ENCODE peak calls at places on chromosomes 12 and 14, in four cellular contexts. One of them, this sample, is unnamed.

GRCh38 chr12:1474567-1475153 is 119.7 kb downstream of the FBXL14 start:
- DNase-seq in germinal center: no peak
- DNase-seq in activated CD8-positive, alpha-beta memory T cell treated with anti-CD3 and anti-CD28 coated beads for 1 hour: no peak
- DNase-seq in AG08396: peak
- DNase-seq in this sample: no peak

GRCh38 chr12:108440736-108441135 is 74.3 kb upstream of the FICD start:
- DNase-seq in germinal center: no peak
- DNase-seq in activated CD8-positive, alpha-beta memory T cell treated with anti-CD3 and anti-CD28 coated beads for 1 hour: no peak
- DNase-seq in AG08396: no peak
- DNase-seq in this sample: no peak

GRCh38 chr14:104864267-104865068 is 600 bp upstream of the CEP170B start:
- DNase-seq in germinal center: no peak
- DNase-seq in activated CD8-positive, alpha-beta memory T cell treated with anti-CD3 and anti-CD28 coated beads for 1 hour: peak
- DNase-seq in AG08396: no peak
- DNase-seq in this sample: no peak

GRCh38 chr12:105474672-105475071 is 144.2 kb downstream of the C12orf75 start:
- DNase-seq in germinal center: no peak
- DNase-seq in activated CD8-positive, alpha-beta memory T cell treated with anti-CD3 and anti-CD28 coated beads for 1 hour: no peak
- DNase-seq in AG08396: no peak
- DNase-seq in this sample: no peak

GRCh38 chr12:4562034-4562657 is at the start of gene DYRK4:
- DNase-seq in germinal center: no peak
- DNase-seq in activated CD8-positive, alpha-beta memory T cell treated with anti-CD3 and anti-CD28 coated beads for 1 hour: no peak
- DNase-seq in AG08396: peak
- DNase-seq in this sample: peak

GRCh38 chr12:120928864-120929652 is 24.9 kb upstream of the SPPL3 start:
- DNase-seq in germinal center: no peak
- DNase-seq in activated CD8-positive, alpha-beta memory T cell treated with anti-CD3 and anti-CD28 coated beads for 1 hour: no peak
- DNase-seq in AG08396: no peak
- DNase-seq in this sample: no peak

GRCh38 chr14:22929104-22929847 is at the start of gene PRMT5:
- DNase-seq in germinal center: peak
- DNase-seq in activated CD8-positive, alpha-beta memory T cell treated with anti-CD3 and anti-CD28 coated beads for 1 hour: peak
- DNase-seq in AG08396: peak
- DNase-seq in this sample: peak

GRCh38 chr14:102008891-102009290 is 44.5 kb downstream of the DYNC1H1 start:
- DNase-seq in germinal center: no peak
- DNase-seq in activated CD8-positive, alpha-beta memory T cell treated with anti-CD3 and anti-CD28 coated beads for 1 hour: no peak
- DNase-seq in AG08396: no peak
- DNase-seq in this sample: no peak

GRCh38 chr12:78568326-78569020 is 296.1 kb upstream of the SYT1 start:
- DNase-seq in germinal center: no peak
- DNase-seq in activated CD8-positive, alpha-beta memory T cell treated with anti-CD3 and anti-CD28 coated beads for 1 hour: no peak
- DNase-seq in AG08396: no peak
- DNase-seq in this sample: no peak

GRCh38 chr12:14418526-14418925 is 53.0 kb downstream of the ATF7IP start:
- DNase-seq in germinal center: no peak
- DNase-seq in activated CD8-positive, alpha-beta memory T cell treated with anti-CD3 and anti-CD28 coated beads for 1 hour: no peak
- DNase-seq in AG08396: no peak
- DNase-seq in this sample: no peak